ENCODE peak calls at places on chromosome 7, in seven cellular contexts. L is A549, I is transverse colon, X is tibial nerve, S is stomach, P is sigmoid colon, O is K562. H is an unnamed sample.

GRCh38 chr7:127879942-127880341 is 151.3 kb downstream of the LRRC4 start:
- DNase-seq in P (no peak), X (no peak), I (no peak), S (no peak), O (no peak), L (no peak), H (no peak)

GRCh38 chr7:155154586-155154985 is 84.5 kb downstream of the HTR5A start:
- DNase-seq in X (no peak), O (no peak), L (no peak), P (no peak), S (no peak), I (no peak), H (no peak)

GRCh38 chr7:130996841-130997231 is 262.8 kb upstream of the KLF14 start:
- DNase-seq in L (peak), S (peak), P (no peak), X (no peak), I (peak), O (no peak), H (no peak)

GRCh38 chr7:140696024-140696678 is 357 bp upstream of the NDUFB2 start:
- DNase-seq in O (peak), S (peak), L (no peak), P (peak), X (peak), I (peak), H (peak)

GRCh38 chr7:44077681-44078091 is 4.6 kb downstream of the POLM start:
- DNase-seq in O (no peak), X (no peak), S (no peak), L (no peak), P (peak), I (no peak), H (no peak)

GRCh38 chr7:128836729-128837348 is 6.6 kb downstream of the FLNC start:
- DNase-seq in L (no peak), S (no peak), I (no peak), X (no peak), P (no peak), O (no peak), H (no peak)

GRCh38 chr7:1544178-1544895 is 11.7 kb downstream of the TMEM184A start:
- DNase-seq in S (no peak), P (no peak), O (no peak), X (no peak), L (peak), I (no peak), H (no peak)

GRCh38 chr7:34991938-34992840 is 45.1 kb downstream of the DPY19L1 start:
- DNase-seq in P (no peak), S (no peak), I (peak), O (no peak), L (peak), X (no peak), H (no peak)

DNA sequence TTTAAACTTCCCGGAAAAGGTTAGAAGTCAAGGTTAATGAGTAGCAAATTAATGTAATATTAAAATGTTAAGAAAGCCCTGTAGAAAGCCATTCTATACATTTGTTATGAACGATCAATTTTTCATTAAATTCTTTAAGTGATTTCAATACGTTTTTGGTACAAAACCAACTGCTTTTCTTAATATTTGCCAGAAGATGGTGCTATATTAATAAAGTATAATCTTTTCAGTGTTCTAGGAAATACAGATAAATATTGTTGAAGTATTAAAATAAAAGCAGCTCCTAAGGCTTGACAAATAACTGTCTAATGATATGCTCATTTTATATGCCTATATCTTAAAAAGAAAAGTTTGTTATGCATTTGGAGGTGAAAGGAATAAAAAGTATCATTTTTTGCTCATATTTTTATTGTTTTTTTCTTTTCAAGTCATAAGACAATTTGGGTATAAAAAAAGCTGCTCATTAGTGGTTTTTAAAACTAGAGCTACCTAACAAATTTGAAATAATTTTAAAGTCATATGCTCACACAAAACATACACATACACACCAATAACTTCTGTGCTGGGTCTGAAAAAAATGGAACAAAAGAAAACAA is 130.3 kb upstream of the POT1 start:
- DNase-seq in L (no peak), P (no peak), X (no peak), S (no peak), O (no peak), I (no peak), H (no peak)
- TF ChIP-seq CTCF in L (peak), P (no peak), X (no peak), S (no peak), O (no peak), I (peak), H (no peak)

GRCh38 chr7:120564145-120564544 is 291.2 kb downstream of the KCND2 start:
- DNase-seq in X (no peak), I (no peak), S (no peak), O (no peak), L (no peak), P (no peak), H (no peak)
- TF ChIP-seq EP300 in X (no peak), I (no peak), S (no peak), O (no peak), L (no peak), P (no peak), H (no peak)

DNA sequence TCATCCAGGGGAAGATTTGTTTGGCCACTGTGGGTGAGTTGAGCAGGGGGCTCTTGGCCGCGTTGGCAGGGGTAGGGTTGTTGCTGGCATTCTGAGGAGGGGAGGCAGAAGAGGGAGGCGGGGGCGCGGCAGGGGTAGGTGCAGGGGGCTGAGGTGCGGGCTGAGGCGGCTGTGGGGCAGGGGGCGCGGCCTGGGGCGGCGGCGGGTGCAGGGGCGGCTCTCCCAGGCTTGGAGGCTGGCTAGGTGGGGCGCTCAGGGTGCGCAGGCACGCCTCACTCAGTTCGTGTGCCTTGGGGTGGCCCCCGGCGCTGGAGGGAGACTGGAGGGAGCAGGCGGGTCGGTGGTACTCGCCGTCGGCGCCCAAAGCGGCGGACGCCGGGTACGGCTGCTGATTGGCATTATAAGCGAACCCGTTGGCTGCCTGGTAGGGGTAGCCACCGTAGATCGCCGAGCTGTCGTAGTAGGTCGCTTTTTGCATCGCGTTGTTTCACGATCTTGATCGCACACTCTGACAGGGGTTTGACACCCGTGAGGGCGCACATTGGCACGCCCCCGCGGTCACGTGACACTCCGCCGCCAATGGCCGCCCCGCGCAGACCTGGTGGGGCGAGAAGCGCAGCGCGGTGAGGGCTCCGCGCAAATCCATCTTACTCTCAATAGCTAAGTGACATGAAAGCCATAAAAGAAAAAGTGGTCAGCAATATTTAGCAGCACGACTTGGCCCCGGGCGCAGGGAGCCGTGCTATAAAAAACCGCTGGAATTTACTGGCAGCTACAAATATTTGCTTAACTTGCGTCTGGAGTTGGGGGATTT is 7.9 kb upstream of the HOXA2 start:
- DNase-seq in L (peak), I (peak), S (no peak), X (no peak), P (peak), O (no peak), H (no peak)
- H3K4me3 ChIP-seq in L (peak), I (no peak), S (peak), X (no peak), P (peak), O (no peak), H (peak)

GRCh38 chr7:84490661-84491060 is 296.1 kb upstream of the SEMA3A start:
- DNase-seq in O (peak), S (no peak), X (no peak), L (no peak), I (no peak), P (no peak), H (no peak)
- TF ChIP-seq CTCF in O (peak), S (no peak), X (peak), L (no peak), I (no peak), P (peak), H (no peak)

GRCh38 chr7:24968165-24968564 is 11.8 kb downstream of the OSBPL3 start:
- DNase-seq in O (no peak), P (no peak), L (no peak), I (no peak), S (no peak), X (no peak), H (no peak)

GRCh38 chr7:24966802-24967201 is 13.2 kb downstream of the OSBPL3 start:
- DNase-seq in I (no peak), S (no peak), P (no peak), O (no peak), L (no peak), X (no peak), H (no peak)

GRCh38 chr7:24967696-24968095 is 12.3 kb downstream of the OSBPL3 start:
- DNase-seq in S (no peak), X (no peak), L (no peak), I (no peak), O (no peak), P (no peak), H (no peak)

GRCh38 chr7:24964177-24964576 is 15.8 kb downstream of the OSBPL3 start:
- DNase-seq in O (no peak), P (no peak), L (no peak), I (no peak), S (no peak), X (no peak), H (no peak)

GRCh38 chr7:24965831-24966708 is 13.9 kb downstream of the OSBPL3 start:
- DNase-seq in L (no peak), O (peak), S (no peak), I (peak), X (no peak), P (no peak), H (no peak)
- TF ChIP-seq EP300 in L (no peak), O (no peak), S (no peak), I (no peak), X (no peak), P (no peak), H (no peak)

DNA sequence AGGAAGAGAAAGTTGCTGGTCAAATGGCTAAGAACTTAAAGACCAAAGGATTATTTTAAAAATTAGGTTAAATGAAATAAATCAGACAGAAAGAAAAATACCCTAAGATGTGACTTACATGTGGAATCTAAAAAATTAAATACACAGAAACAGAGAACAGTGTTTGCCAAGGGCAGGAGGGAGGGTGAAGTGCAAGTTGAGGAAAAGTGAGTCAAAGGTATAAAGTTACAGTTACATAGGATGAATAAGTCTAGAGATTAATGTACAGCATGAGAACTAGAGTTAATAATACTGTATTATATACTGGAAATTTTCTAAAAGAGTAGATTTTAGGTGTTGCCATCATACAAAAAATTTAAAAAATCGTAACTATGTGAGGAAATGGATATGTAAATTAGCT is 146.3 kb downstream of the MDFIC start:
- DNase-seq in X (no peak), L (no peak), O (no peak), I (no peak), S (no peak), P (no peak), H (no peak)
- H3K4me3 ChIP-seq in X (no peak), L (no peak), O (no peak), I (no peak), S (no peak), P (no peak), H (no peak)

DNA sequence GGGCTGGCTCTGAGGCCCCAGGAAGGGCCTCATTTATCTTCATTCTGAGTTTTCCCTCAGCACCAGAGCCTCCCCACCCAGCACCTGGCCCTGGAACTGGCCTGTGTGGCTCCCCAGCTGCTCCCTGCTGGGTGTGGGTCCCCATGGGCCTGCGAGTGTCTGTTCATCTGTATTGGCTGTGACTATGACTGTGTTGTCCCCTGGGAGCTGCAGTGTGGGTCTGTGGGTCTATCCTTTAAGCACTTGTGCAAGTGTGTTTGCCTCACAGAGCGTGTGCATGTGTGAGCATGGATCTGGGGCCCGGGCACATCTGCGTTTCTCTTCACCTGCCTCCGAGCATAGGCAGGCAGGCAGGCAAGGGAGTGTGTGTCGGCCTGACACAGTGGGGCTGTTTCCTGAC is 25.6 kb downstream of the CRHR2 start:
- DNase-seq in O (no peak), P (peak), L (no peak), S (no peak), X (no peak), I (no peak), H (peak)
- TF ChIP-seq CTCF in O (no peak), P (no peak), L (no peak), S (no peak), X (no peak), I (no peak), H (no peak)

GRCh38 chr7:30348083-30348560 is 63.7 kb downstream of the ZNRF2 start:
- DNase-seq in O (peak), S (no peak), P (no peak), I (no peak), L (peak), X (no peak), H (no peak)
- TF ChIP-seq EP300 in O (peak), S (no peak), P (no peak), I (no peak), L (no peak), X (no peak), H (no peak)